ENCODE peak calls at places on chromosomes 12 and 14, in nine cellular contexts. B is mammary epithelial cell, A is adrenal gland, V is GM23338, Y is transverse colon, Q is AG04450, O is GM12878, J is pancreas, D is testis. H is an unnamed sample.

GRCh38 chr14:61638595-61639391 is 56.5 kb upstream of the HIF1A start:
- DNase-seq in B (no peak), A (no peak), V (no peak), Y (peak), Q (no peak), O (no peak), J (no peak), D (no peak), H (no peak)

GRCh38 chr12:108102363-108102762 is 26.7 kb upstream of the WSCD2 start:
- DNase-seq in B (no peak), A (no peak), V (no peak), Y (no peak), Q (no peak), O (no peak), J (no peak), D (no peak), H (no peak)

GRCh38 chr12:63093084-63093483 is 57.9 kb downstream of the AVPR1A start:
- DNase-seq in B (no peak), A (no peak), V (no peak), Y (no peak), Q (no peak), O (no peak), J (no peak), D (no peak), H (no peak)

GRCh38 chr14:80434574-80435321 is 223.4 kb upstream of the DIO2 start:
- DNase-seq in B (peak), A (no peak), V (peak), Y (no peak), Q (no peak), O (no peak), J (no peak), D (no peak), H (no peak)

GRCh38 chr12:56086096-56086495 is 6.1 kb downstream of the ERBB3 start:
- DNase-seq in B (peak), A (no peak), V (peak), Y (peak), Q (no peak), O (no peak), J (peak), D (no peak), H (no peak)

GRCh38 chr14:95220663-95221231 is 63.4 kb upstream of the DICER1 start:
- DNase-seq in B (no peak), A (no peak), V (peak), Y (no peak), Q (no peak), O (no peak), J (no peak), D (no peak), H (no peak)

GRCh38 chr12:23525450-23526072 is 423.9 kb downstream of the SOX5 start:
- DNase-seq in B (peak), A (no peak), V (no peak), Y (no peak), Q (no peak), O (no peak), J (no peak), D (no peak), H (no peak)

GRCh38 chr12:263574-263973 is 938 bp upstream of the SLC6A13 start:
- DNase-seq in B (no peak), A (no peak), V (no peak), Y (no peak), Q (no peak), O (no peak), J (no peak), D (no peak), H (no peak)

GRCh38 chr14:51328089-51328941 is 88.3 kb downstream of the TMX1 start:
- DNase-seq in B (peak), A (peak), V (peak), Y (no peak), Q (peak), O (no peak), J (no peak), D (no peak), H (no peak)
- H3K27ac ChIP-seq in B (peak), A (no peak), V (no peak), Y (peak), Q (peak), O (no peak), J (no peak), D (peak), H (no peak)

GRCh38 chr12:15527201-15527782 is 205.0 kb downstream of the PTPRO start:
- DNase-seq in B (peak), A (peak), V (peak), Y (peak), Q (no peak), O (no peak), J (no peak), D (no peak), H (no peak)
- TF ChIP-seq CTCF in B (peak), A (no peak), V (peak), Y (peak), Q (peak), O (peak), J (no peak), D (no peak), H (no peak)

GRCh38 chr12:8837291-8837690 is 14.9 kb downstream of the A2ML1 start:
- DNase-seq in B (no peak), A (no peak), V (no peak), Y (no peak), Q (no peak), O (no peak), J (no peak), D (no peak), H (no peak)

GRCh38 chr12:8832500-8832899 is 10.1 kb downstream of the A2ML1 start:
- DNase-seq in B (no peak), A (no peak), V (no peak), Y (no peak), Q (no peak), O (no peak), J (no peak), D (no peak), H (no peak)

GRCh38 chr12:8829621-8830020 is 7.2 kb downstream of the A2ML1 start:
- DNase-seq in B (no peak), A (no peak), V (no peak), Y (no peak), Q (no peak), O (no peak), J (no peak), D (no peak), H (no peak)

GRCh38 chr12:8831116-8831515 is 8.7 kb downstream of the A2ML1 start:
- DNase-seq in B (no peak), A (no peak), V (no peak), Y (no peak), Q (no peak), O (no peak), J (no peak), D (no peak), H (no peak)

DNA sequence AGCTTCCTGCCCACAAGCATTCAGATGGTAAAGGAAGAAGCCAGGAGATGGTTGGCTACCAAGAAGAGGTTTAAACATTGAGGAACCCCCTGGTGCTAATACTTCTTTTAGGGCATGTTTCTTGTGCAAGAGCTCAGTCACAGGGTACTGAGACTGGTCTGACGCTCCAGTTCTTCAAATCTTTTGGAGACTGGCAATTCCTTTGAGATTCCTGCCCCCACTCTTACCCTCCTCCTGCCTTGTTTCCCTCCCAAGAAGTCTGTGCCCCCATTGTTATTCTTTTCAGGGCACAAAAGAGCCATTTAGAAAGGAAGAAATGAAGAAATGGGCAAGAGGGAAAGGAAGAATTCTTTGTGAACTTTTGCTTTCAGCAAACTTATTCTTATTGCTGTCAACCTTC is 11.8 kb downstream of the A2ML1 start:
- DNase-seq in B (no peak), A (no peak), V (no peak), Y (no peak), Q (no peak), O (no peak), J (no peak), D (no peak), H (no peak)
- H3K4me3 ChIP-seq in B (no peak), A (no peak), V (no peak), Y (no peak), Q (no peak), O (no peak), J (no peak), D (no peak), H (no peak)

GRCh38 chr12:69341328-69341727 is 6.9 kb upstream of the LYZ start:
- DNase-seq in B (peak), A (no peak), V (no peak), Y (no peak), Q (no peak), O (no peak), J (no peak), D (no peak), H (no peak)

GRCh38 chr12:69343357-69343756 is 4.8 kb upstream of the LYZ start:
- DNase-seq in B (no peak), A (no peak), V (no peak), Y (no peak), Q (no peak), O (no peak), J (no peak), D (no peak), H (no peak)

GRCh38 chr12:69339999-69340398 is 8.2 kb upstream of the LYZ start:
- DNase-seq in B (no peak), A (no peak), V (no peak), Y (no peak), Q (no peak), O (no peak), J (peak), D (no peak), H (no peak)

GRCh38 chr12:69343885-69344612 is 4.1 kb upstream of the LYZ start:
- DNase-seq in B (no peak), A (no peak), V (no peak), Y (no peak), Q (no peak), O (no peak), J (no peak), D (no peak), H (no peak)

DNA sequence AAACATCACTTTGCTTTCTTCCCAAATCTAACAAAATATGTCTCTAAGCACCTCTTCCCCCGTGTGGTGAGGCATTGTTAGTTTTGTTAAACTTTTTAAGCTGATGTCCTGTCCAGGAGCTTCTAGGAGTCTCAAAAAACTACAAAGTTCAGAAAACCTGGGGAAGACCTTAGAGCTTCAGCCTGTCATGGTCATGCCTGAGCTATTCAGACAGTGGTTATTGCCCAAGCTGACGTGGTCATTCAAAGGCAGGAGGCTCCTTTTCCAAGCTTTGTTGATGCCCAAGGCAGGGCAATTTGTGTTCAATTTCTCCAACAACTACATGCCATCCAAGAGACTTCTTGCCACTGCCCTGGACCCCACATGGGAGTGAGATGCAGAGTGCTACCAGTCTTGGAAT is 5.8 kb upstream of the LYZ start:
- DNase-seq in B (no peak), A (no peak), V (no peak), Y (no peak), Q (no peak), O (no peak), J (no peak), D (no peak), H (no peak)
- H3K27ac ChIP-seq in B (no peak), A (no peak), V (no peak), Y (no peak), Q (no peak), O (no peak), J (peak), D (no peak), H (no peak)

GRCh38 chr12:88579941-88580871 is at the start of gene KITLG:
- DNase-seq in B (peak), A (peak), V (peak), Y (peak), Q (peak), O (no peak), J (peak), D (peak), H (no peak)
- TF ChIP-seq CTCF in B (peak), A (peak), V (no peak), Y (peak), Q (peak), O (no peak), J (no peak), D (no peak), H (no peak)

GRCh38 chr14:53951661-53952265 is 4.9 kb downstream of the BMP4 start:
- DNase-seq in B (no peak), A (no peak), V (peak), Y (no peak), Q (no peak), O (no peak), J (no peak), D (no peak), H (no peak)

GRCh38 chr14:53952533-53952932 is 4.1 kb downstream of the BMP4 start:
- DNase-seq in B (no peak), A (no peak), V (peak), Y (no peak), Q (no peak), O (no peak), J (no peak), D (no peak), H (no peak)

GRCh38 chr14:53949201-53949600 is 7.4 kb downstream of the BMP4 start:
- DNase-seq in B (no peak), A (no peak), V (no peak), Y (no peak), Q (no peak), O (no peak), J (no peak), D (no peak), H (no peak)

GRCh38 chr14:53948181-53948884 is 8.3 kb downstream of the BMP4 start:
- DNase-seq in B (no peak), A (no peak), V (no peak), Y (no peak), Q (no peak), O (no peak), J (no peak), D (no peak), H (no peak)

DNA sequence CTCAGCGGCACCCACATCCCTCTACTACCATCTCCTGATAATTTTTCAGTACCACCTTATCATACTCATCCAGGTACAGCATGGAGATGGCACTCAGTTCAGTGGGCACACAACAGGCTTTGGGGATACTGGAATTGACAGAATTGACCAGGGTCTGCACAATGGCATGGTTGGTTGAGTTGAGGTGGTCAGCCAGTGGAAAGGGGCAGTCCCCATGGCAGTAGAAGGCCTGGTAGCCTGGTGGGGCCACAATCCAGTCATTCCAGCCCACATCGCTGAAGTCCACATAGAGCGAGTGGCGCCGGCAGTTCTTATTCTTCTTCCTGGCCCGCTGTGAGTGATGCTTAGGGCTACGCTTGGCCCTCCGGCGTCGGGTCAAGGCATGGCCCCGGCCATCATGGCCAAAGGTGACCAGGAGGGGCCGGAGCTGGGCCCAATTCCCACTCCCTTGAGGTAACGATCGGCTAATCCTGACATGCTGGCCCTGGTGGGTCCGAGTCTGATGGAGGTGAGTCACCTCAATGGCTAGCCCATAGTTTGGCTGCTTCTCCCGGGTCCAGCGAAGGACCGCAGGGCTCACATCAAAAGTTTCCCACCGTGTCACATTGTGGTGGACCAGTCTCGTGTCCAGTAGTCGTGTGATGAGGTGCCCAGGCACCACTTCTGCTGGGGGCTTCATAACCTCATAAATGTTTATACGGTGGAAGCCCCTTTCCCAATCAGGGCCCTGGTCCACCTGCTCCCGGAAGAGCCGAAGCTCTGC is 6.4 kb downstream of the BMP4 start:
- DNase-seq in B (no peak), A (no peak), V (no peak), Y (no peak), Q (no peak), O (no peak), J (no peak), D (no peak), H (no peak)
- H3K4me3 ChIP-seq in B (no peak), A (no peak), V (no peak), Y (no peak), Q (peak), O (no peak), J (no peak), D (no peak), H (no peak)

GRCh38 chr14:89955022-89955414 is 488 bp upstream of the EFCAB11 start:
- DNase-seq in B (no peak), A (no peak), V (no peak), Y (no peak), Q (no peak), O (no peak), J (peak), D (peak), H (no peak)

GRCh38 chr14:89955418-89956293 is at the start of gene TDP1:
- DNase-seq in B (peak), A (peak), V (peak), Y (peak), Q (peak), O (peak), J (peak), D (peak), H (peak)

GRCh38 chr14:89952581-89952980 is 1.9 kb downstream of the EFCAB11 start:
- DNase-seq in B (no peak), A (no peak), V (no peak), Y (no peak), Q (no peak), O (no peak), J (no peak), D (no peak), H (no peak)

GRCh38 chr14:89954045-89955021 is at the start of gene EFCAB11:
- DNase-seq in B (peak), A (peak), V (peak), Y (peak), Q (peak), O (peak), J (peak), D (peak), H (peak)

DNA sequence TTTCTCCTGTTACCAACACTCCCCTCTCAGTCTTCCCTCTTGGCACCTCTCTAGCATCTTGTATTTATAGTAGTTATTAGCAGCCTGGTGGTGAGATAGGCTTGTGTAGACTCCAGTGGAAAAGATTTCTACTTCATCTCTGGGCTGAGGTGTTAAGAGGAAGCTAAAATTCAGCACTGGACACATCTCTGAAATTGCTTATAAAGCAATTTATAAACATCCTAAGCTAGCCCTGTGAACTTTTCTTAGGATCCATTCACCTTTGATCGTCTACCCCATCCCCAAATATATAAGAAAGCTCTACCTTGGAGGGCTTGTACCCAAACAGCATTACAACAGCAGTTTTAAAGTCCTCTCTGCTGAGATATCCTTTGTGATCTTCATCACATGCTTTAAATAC is 928 bp downstream of the EFCAB11 start:
- DNase-seq in B (no peak), A (no peak), V (no peak), Y (no peak), Q (no peak), O (no peak), J (no peak), D (no peak), H (no peak)
- H3K27ac ChIP-seq in B (peak), A (no peak), V (no peak), Y (no peak), Q (no peak), O (peak), J (no peak), D (no peak), H (no peak)

DNA sequence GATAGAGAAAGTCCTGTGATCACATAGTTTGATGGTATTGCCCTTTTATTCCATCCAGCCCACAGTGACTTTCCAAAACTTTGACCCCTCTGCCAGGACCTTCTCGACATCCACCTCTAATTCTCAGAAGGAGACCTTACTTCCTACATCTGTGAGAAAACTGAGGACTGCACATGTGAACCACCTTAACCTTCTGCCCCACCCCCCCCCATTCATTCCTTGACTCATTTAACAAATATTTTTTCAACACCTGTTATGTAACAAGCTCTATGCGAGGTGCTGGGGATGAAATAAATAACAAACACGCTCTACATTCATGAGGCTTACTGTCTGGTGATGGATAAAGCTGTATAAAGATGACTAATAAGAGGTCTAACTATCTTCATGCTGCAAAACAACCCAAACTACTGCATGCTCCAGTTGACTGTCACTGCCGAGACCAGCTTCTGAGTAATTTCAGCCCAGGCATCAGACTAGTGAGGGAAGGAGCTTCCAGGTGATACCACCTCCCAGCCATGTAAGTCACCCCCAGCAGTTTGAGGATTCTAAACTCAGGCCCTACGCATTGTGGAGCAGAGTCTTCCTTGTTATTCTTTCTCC is 1.9 kb upstream of the HAL start:
- DNase-seq in B (peak), A (no peak), V (no peak), Y (no peak), Q (no peak), O (no peak), J (no peak), D (no peak), H (no peak)
- TF ChIP-seq CTCF in B (no peak), A (no peak), V (no peak), Y (no peak), Q (no peak), O (no peak), J (no peak), D (no peak), H (no peak)

H was measured in CD8-positive, alpha-beta T cell.